ENCODE peak calls at places on chromosomes 7 and 10, in eight cellular contexts. Z is neural progenitor cell, T is uterus, N is heart right ventricle, P is astrocyte of the cerebellum, U is psoas muscle, W is HL-60, K is lower lobe of right lung. D is an unnamed sample.

GRCh38 chr7:23377134-23377533 is 78.0 kb downstream of the MALSU1 start:
- DNase-seq in U (no peak), K (no peak), T (no peak), Z (no peak), W (no peak), P (no peak), N (no peak), D (peak; percentile 77)

GRCh38 chr7:48414005-48414732 is 242.9 kb downstream of the ABCA13 start:
- DNase-seq in U (no peak), N (no peak), P (no peak), T (no peak), Z (no peak), K (no peak), W (no peak), D (peak; percentile 20)

GRCh38 chr7:111560773-111561658 is 1.3 kb downstream of the IMMP2L start:
- DNase-seq in K (no peak), N (no peak), U (no peak), P (peak; percentile 15), W (no peak), Z (peak; percentile 10), T (no peak), D (peak; percentile 57)

GRCh38 chr7:150631084-150631824 is 931 bp downstream of the GIMAP6 start:
- DNase-seq in N (peak; percentile 41), P (no peak), K (peak; percentile 62), Z (no peak), T (peak; percentile 51), W (no peak), U (peak; percentile 62), D (no peak)

GRCh38 chr7:40299097-40299496 is 164.3 kb downstream of the SUGCT start:
- DNase-seq in T (no peak), K (no peak), N (no peak), P (no peak), Z (no peak), U (no peak), W (no peak), D (peak; percentile 84)

GRCh38 chr7:2405601-2406345 is 2.4 kb downstream of the CHST12 start:
- DNase-seq in Z (no peak), N (no peak), U (no peak), K (no peak), W (no peak), P (no peak), T (no peak), D (no peak)

GRCh38 chr10:14500172-14500765 is 169.5 kb upstream of the FRMD4A start:
- DNase-seq in U (no peak), W (no peak), T (no peak), K (no peak), P (no peak), N (no peak), Z (no peak), D (peak; percentile 4)

GRCh38 chr7:132386249-132386681 is 190.0 kb downstream of the PLXNA4 start:
- DNase-seq in U (peak; percentile 72), P (peak; percentile 47), N (peak; percentile 38), Z (no peak), T (peak; percentile 39), W (no peak), K (peak; percentile 54), D (no peak)

GRCh38 chr7:79683185-79683890 is 229.9 kb upstream of the MAGI2 start:
- DNase-seq in W (no peak), K (no peak), Z (no peak), N (no peak), U (no peak), T (no peak), P (no peak), D (peak; percentile 59)

GRCh38 chr7:76011437-76011836 is 17.0 kb upstream of the TMEM120A start:
- DNase-seq in W (no peak), P (no peak), U (peak; percentile 78), T (peak; percentile 28), N (peak; percentile 77), Z (no peak), K (no peak), D (no peak)

GRCh38 chr10:30557884-30558283 is 71.7 kb downstream of the LYZL2 start:
- DNase-seq in P (peak; percentile 27), K (no peak), U (no peak), N (no peak), W (no peak), T (no peak), Z (no peak), D (peak; percentile 62)

GRCh38 chr10:93171837-93172236 is 98.1 kb downstream of the CYP26A1 start:
- DNase-seq in K (no peak), N (no peak), T (no peak), W (no peak), P (no peak), Z (no peak), U (no peak), D (no peak)

GRCh38 chr10:119020627-119020946 is 8.9 kb upstream of the NANOS1 start:
- DNase-seq in T (no peak), U (peak; percentile 84), Z (no peak), P (no peak), N (no peak), K (no peak), W (no peak), D (peak; percentile 34)

GRCh38 chr10:36057180-36057579 is 415.1 kb upstream of the FZD8 start:
- DNase-seq in Z (no peak), K (no peak), U (no peak), W (no peak), T (no peak), N (no peak), P (peak; percentile 76), D (no peak)

GRCh38 chr7:83936056-83936703 is 258.4 kb downstream of the SEMA3A start:
- DNase-seq in U (peak; percentile 54), N (peak; percentile 39), W (peak; percentile 30), Z (peak; percentile 78), T (peak; percentile 13), K (peak; percentile 49), P (peak; percentile 67), D (peak; percentile 80)

GRCh38 chr10:76509501-76509900 is 1078.1 kb downstream of the LRMDA start:
- DNase-seq in P (no peak), Z (peak; percentile 5), W (no peak), N (no peak), T (no peak), K (no peak), U (no peak), D (no peak)

GRCh38 chr10:21517134-21517982 is 8.1 kb downstream of the SKIDA1 start:
- DNase-seq in Z (peak; percentile 86), P (no peak), U (peak; percentile 83), N (peak; percentile 59), W (no peak), K (peak; percentile 71), T (peak; percentile 64), D (peak; percentile 44)

GRCh38 chr7:129778770-129779601 is 167.5 kb downstream of the NRF1 start:
- DNase-seq in K (no peak), P (no peak), W (no peak), Z (peak; percentile 47), U (no peak), T (no peak), N (no peak), D (peak; percentile 50)

GRCh38 chr7:129779602-129780256 is 168.2 kb downstream of the NRF1 start:
- DNase-seq in U (no peak), K (peak; percentile 85), N (no peak), T (no peak), P (no peak), Z (peak; percentile 85), W (no peak), D (peak; percentile 79)

GRCh38 chr7:129776397-129776792 is 164.9 kb downstream of the NRF1 start:
- DNase-seq in P (no peak), Z (no peak), T (no peak), U (no peak), K (no peak), N (no peak), W (no peak), D (no peak)

GRCh38 chr7:129777195-129777844 is 165.8 kb downstream of the NRF1 start:
- DNase-seq in P (no peak), W (no peak), N (no peak), K (no peak), T (no peak), U (no peak), Z (peak; percentile 38), D (no peak)

GRCh38 chr7:129777993-129778769 is 166.7 kb downstream of the NRF1 start:
- DNase-seq in U (no peak), T (no peak), Z (peak; percentile 54), K (no peak), W (no peak), N (no peak), P (no peak), D (no peak)
- H3K4me3 ChIP-seq in U (no peak overlapping the region), T (no peak overlapping the region), Z (peak overlapping the region; percentile 41), K (peak overlapping the region; percentile 58), W (no peak overlapping the region), N (no peak overlapping the region), P (no peak overlapping the region), D (peak overlapping the region; percentile 68)

DNA sequence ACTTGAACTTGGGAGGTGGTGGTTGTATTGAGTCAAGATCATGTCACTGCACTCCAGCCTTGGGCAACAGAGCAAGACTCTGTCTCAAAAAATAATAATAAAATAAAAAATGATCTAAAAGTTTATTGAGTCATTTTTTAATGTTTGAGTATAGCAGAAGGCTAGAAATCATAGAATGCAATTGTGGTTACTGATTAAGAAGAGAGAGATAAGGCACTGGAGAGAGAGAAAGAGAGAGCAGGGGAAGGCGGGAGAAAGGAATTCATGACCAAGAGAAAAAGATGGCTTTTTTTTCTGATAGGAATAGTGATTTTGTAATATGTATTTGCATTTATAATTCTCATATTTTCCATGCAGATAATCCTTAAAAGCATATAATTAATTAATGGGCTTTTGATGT is 76.0 kb downstream of the CHN2 start:
- DNase-seq in Z (no peak), U (no peak), P (no peak), T (no peak), K (no peak), N (no peak), W (no peak), D (no peak)
- TF ChIP-seq CTCF in Z (no peak), U (no peak), P (no peak), T (no peak), K (no peak), N (no peak), W (no peak), D (no peak)

GRCh38 chr10:127736915-127737562 is at the start of gene FOXI2:
- DNase-seq in P (no peak), N (peak; percentile 16), Z (peak; percentile 83), U (no peak), W (no peak), K (no peak), T (no peak), D (no peak)
- H3K4me3 ChIP-seq in P (no peak within 1 kb of the TSS), N (peak within 1 kb of the TSS; percentile 31), Z (peak within 1 kb of the TSS; percentile 44), U (no peak within 1 kb of the TSS), W (no peak within 1 kb of the TSS), K (peak within 1 kb of the TSS; percentile 8), T (no peak within 1 kb of the TSS), D (no peak within 1 kb of the TSS)

GRCh38 chr7:1290262-1291039 is 57.8 kb downstream of the UNCX start:
- DNase-seq in Z (peak; percentile 72), W (no peak), T (no peak), U (peak; percentile 54), P (no peak), K (peak; percentile 45), N (no peak), D (peak; percentile 22)
- TF ChIP-seq CTCF in Z (peak; percentile 25), W (no peak), T (no peak), U (no peak), P (peak; percentile 18), K (no peak), N (no peak), D (peak; percentile 29)

D was measured in epithelial cell of esophagus.